ENCODE peak calls at places on chromosomes 11 and 22, in eight cellular contexts. U, P, Y, X, I, V, D and A are unnamed samples.

GRCh38 chr22:32073823-32074380 is 30.8 kb downstream of the SLC5A1 start:
- DNase-seq in U (no peak), P (no peak), Y (no peak), X (no peak), I (no peak), V (no peak), D (peak; percentile 23), A (no peak)

GRCh38 chr11:101474666-101475065 is 109.1 kb downstream of the TRPC6 start:
- DNase-seq in U (no peak), P (no peak), Y (no peak), X (no peak), I (no peak), V (no peak), D (no peak), A (no peak)

GRCh38 chr22:46038516-46039430 is 61.8 kb upstream of the WNT7B start:
- DNase-seq in U (no peak), P (no peak), Y (no peak), X (no peak), I (no peak), V (no peak), D (peak; percentile 22), A (no peak)

GRCh38 chr11:12075822-12076821 is 34.3 kb upstream of the MICAL2 start:
- DNase-seq in U (no peak), P (no peak), Y (no peak), X (no peak), I (no peak), V (no peak), D (no peak), A (no peak)

GRCh38 chr11:36757122-36757521 is 159.1 kb upstream of the RAG2 start:
- DNase-seq in U (no peak), P (no peak), Y (no peak), X (no peak), I (no peak), V (no peak), D (no peak), A (no peak)

GRCh38 chr11:1289211-1289935 is 20.1 kb downstream of the TOLLIP start:
- DNase-seq in U (no peak), P (no peak), Y (peak; percentile 9), X (no peak), I (no peak), V (no peak), D (no peak), A (no peak)

GRCh38 chr11:128420943-128421342 is 166.4 kb downstream of the ETS1 start:
- DNase-seq in U (no peak), P (no peak), Y (no peak), X (no peak), I (no peak), V (no peak), D (no peak), A (no peak)

GRCh38 chr22:49590851-49591445 is 236.7 kb downstream of the BRD1 start:
- DNase-seq in U (no peak), P (no peak), Y (no peak), X (no peak), I (no peak), V (no peak), D (no peak), A (no peak)

GRCh38 chr11:24531528-24531927 is 34.7 kb downstream of the LUZP2 start:
- DNase-seq in U (no peak), P (no peak), Y (no peak), X (no peak), I (no peak), V (no peak), D (no peak), A (no peak)

GRCh38 chr11:18001191-18001590 is 11.7 kb downstream of the SERGEF start:
- DNase-seq in U (no peak), P (no peak), Y (no peak), X (no peak), I (no peak), V (no peak), D (no peak), A (no peak)

GRCh38 chr11:108534274-108534882 is 36.2 kb upstream of the POGLUT3 start:
- DNase-seq in U (no peak), P (no peak), Y (no peak), X (no peak), I (no peak), V (no peak), D (no peak), A (no peak)

GRCh38 chr22:48031589-48031988 is 1269.1 kb downstream of the TBC1D22A start:
- DNase-seq in U (no peak), P (no peak), Y (no peak), X (no peak), I (no peak), V (no peak), D (no peak), A (no peak)

GRCh38 chr11:116412118-116412889 is 360.5 kb downstream of the BUD13 start:
- DNase-seq in U (no peak), P (no peak), Y (no peak), X (no peak), I (no peak), V (no peak), D (no peak), A (no peak)

GRCh38 chr11:35177370-35177769 is 38.4 kb downstream of the CD44 start:
- DNase-seq in U (no peak), P (peak; percentile 67), Y (no peak), X (no peak), I (no peak), V (no peak), D (no peak), A (no peak)

GRCh38 chr22:20199906-20200305 is 49.1 kb upstream of the CCDC188 start:
- DNase-seq in U (no peak), P (no peak), Y (no peak), X (no peak), I (no peak), V (no peak), D (no peak), A (no peak)

GRCh38 chr22:38843716-38844660 is at the start of gene NPTXR:
- DNase-seq in U (no peak), P (peak; percentile 45), Y (peak; percentile 54), X (peak; percentile 9), I (no peak), V (no peak), D (no peak), A (no peak)

GRCh38 chr22:27331526-27332281 is 469.9 kb downstream of the MN1 start:
- DNase-seq in U (no peak), P (no peak), Y (peak; percentile 46), X (no peak), I (no peak), V (peak; percentile 26), D (no peak), A (no peak)

GRCh38 chr22:44665115-44665514 is 36.9 kb upstream of the PRR5 start:
- DNase-seq in U (no peak), P (no peak), Y (peak; percentile 47), X (no peak), I (no peak), V (peak; percentile 36), D (no peak), A (no peak)

GRCh38 chr11:43643898-43644625 is 36.5 kb upstream of the HSD17B12 start:
- DNase-seq in U (peak; percentile 69), P (peak; percentile 84), Y (peak; percentile 88), X (peak; percentile 77), I (peak; percentile 91), V (peak; percentile 87), D (peak; percentile 89), A (peak; percentile 92)

GRCh38 chr11:106986261-106986660 is 32.0 kb downstream of the GUCY1A2 start:
- DNase-seq in U (no peak), P (no peak), Y (no peak), X (no peak), I (no peak), V (no peak), D (no peak), A (no peak)

GRCh38 chr11:118319031-118319814 is 14.7 kb downstream of the CD3E start:
- DNase-seq in U (no peak), P (no peak), Y (no peak), X (no peak), I (no peak), V (no peak), D (no peak), A (no peak)
- H3K4me1 ChIP-seq in U (no peaks in the 10 kb centered on the region), P (peaks cover 82% of the 10 kb centered on the region), Y (peaks cover 23% of the 10 kb centered on the region), X (peaks cover 60% of the 10 kb centered on the region), I (peaks cover 16% of the 10 kb centered on the region), V (peaks cover 19% of the 10 kb centered on the region), D (peaks cover 16% of the 10 kb centered on the region), A (peaks cover 70% of the 10 kb centered on the region)

DNA sequence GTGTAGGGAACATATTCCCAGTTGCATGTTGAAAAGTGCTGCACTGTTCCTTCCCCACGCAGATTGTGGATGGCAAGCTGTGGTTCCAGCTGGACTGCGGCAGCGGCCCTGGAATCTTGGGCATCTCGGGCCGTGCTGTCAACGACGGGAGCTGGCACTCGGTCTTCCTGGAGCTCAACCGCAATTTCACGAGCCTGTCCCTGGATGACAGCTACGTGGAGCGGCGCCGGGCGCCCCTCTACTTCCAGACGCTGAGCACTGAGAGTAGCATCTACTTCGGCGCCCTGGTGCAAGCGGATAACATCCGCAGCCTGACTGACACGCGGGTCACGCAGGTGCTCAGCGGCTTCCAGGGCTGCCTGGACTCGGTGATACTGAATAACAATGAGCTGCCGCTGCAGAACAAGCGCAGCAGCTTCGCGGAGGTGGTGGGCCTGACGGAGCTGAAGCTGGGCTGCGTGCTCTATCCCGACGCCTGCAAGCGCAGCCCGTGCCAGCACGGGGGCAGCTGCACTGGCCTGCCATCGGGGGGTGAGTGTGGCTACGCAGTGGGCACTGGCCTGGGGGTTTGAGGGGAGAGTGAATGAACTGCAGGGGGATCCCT is 102.7 kb upstream of the MTNR1B start:
- DNase-seq in U (no peak), P (no peak), Y (peak; percentile 38), X (no peak), I (no peak), V (peak; percentile 13), D (no peak), A (no peak)
- H3K9me3 ChIP-seq in U (no peaks in the 10 kb centered on the region), P (no peaks in the 10 kb centered on the region), Y (no peaks in the 10 kb centered on the region), X (no peaks in the 10 kb centered on the region), I (no peaks in the 10 kb centered on the region), V (no peaks in the 10 kb centered on the region), D (no peaks in the 10 kb centered on the region), A (no peaks in the 10 kb centered on the region)

GRCh38 chr11:96288915-96289314 is 54.1 kb downstream of the MAML2 start:
- DNase-seq in U (no peak), P (no peak), Y (no peak), X (no peak), I (peak; percentile 55), V (no peak), D (no peak), A (no peak)
- H3K4me3 ChIP-seq in U (no peak overlapping the region), P (no peak overlapping the region), Y (no peak overlapping the region), X (no peak overlapping the region), I (no peak overlapping the region), V (no peak overlapping the region), D (no peak overlapping the region), A (no peak overlapping the region)

DNA sequence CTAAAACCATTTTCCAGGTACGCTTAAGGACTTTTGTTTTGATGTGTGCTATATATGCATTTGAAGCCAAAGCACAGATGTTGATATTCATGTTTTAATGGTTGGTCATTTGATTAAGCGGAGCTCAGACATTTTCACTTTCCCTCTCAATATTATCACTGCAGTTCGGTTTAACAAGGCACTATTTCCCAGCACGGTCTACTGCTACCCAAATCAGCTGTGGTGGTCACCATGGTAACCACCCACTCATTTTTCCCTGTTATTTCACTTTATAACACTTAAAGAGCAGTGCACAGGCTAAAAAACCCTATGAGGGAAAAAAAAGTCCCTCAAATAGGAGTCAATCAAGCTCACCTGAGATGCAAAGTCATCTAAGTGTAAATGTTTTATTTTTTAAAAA is 439.6 kb upstream of the CCDC90B start:
- DNase-seq in U (no peak), P (no peak), Y (no peak), X (no peak), I (no peak), V (peak; percentile 9), D (no peak), A (no peak)
- H3K4me1 ChIP-seq in U (no peaks in the 10 kb centered on the region), P (no peaks in the 10 kb centered on the region), Y (peaks cover 17% of the 10 kb centered on the region), X (no peaks in the 10 kb centered on the region), I (no peaks in the 10 kb centered on the region), V (peaks cover 10% of the 10 kb centered on the region), D (no peaks in the 10 kb centered on the region), A (no peaks in the 10 kb centered on the region)

GRCh38 chr11:15453211-15453715 is 338.5 kb downstream of the INSC start:
- DNase-seq in U (no peak), P (no peak), Y (no peak), X (no peak), I (no peak), V (no peak), D (no peak), A (no peak)
- H3K9me3 ChIP-seq in U (no peaks in the 10 kb centered on the region), P (no peaks in the 10 kb centered on the region), Y (peaks cover 17% of the 10 kb centered on the region), X (no peaks in the 10 kb centered on the region), I (no peaks in the 10 kb centered on the region), V (no peaks in the 10 kb centered on the region), D (no peaks in the 10 kb centered on the region), A (peaks cover 7% of the 10 kb centered on the region)